ENCODE peak calls at places on chromosomes 3 and 15, in seven cellular contexts. P is EL; I is NCI-H2171 treated with DMSO at 0.1 percent for 48 hours; X is stimulated activated CD8-positive, alpha-beta memory T cell treated with anti-CD3 and anti-CD28 coated beads, Interleukin-15, amount 100 ng/mL, for 24 hours; B is stimulated activated CD4-positive, alpha-beta T cell treated with anti-CD3 and anti-CD28 coated beads, Interleukin-15, amount 100 ng/mL, for 48 hours; O is amygdala; M is RWPE1. N is an unnamed sample.

GRCh38 chr3:37819591-37819990 is 42.1 kb upstream of the CTDSPL start:
- DNase-seq in P (no peak), M (no peak), O (no peak), B (no peak), I (no peak), X (no peak), N (no peak)

GRCh38 chr3:133038731-133039398 is 674 bp downstream of the TMEM108 start:
- DNase-seq in O (no peak), M (peak; percentile 5), X (no peak), P (peak; percentile 4), I (no peak), B (no peak), N (no peak)

GRCh38 chr15:50265620-50266019 is at the start of gene HDC:
- DNase-seq in I (no peak), B (no peak), X (no peak), O (no peak), P (no peak), M (no peak), N (no peak)

GRCh38 chr3:89212614-89213013 is 105.2 kb downstream of the EPHA3 start:
- DNase-seq in X (no peak), M (no peak), P (no peak), O (no peak), I (no peak), B (no peak), N (no peak)

GRCh38 chr15:63870403-63871209 is 36.9 kb upstream of the HERC1 start:
- DNase-seq in P (peak; percentile 74), M (peak; percentile 70), O (no peak), B (no peak), X (no peak), I (no peak), N (no peak)

GRCh38 chr3:80384811-80385210 is 617.0 kb upstream of the ROBO1 start:
- DNase-seq in X (no peak), M (no peak), B (no peak), O (no peak), I (no peak), P (no peak), N (no peak)

GRCh38 chr15:67188551-67189218 is 65.8 kb downstream of the AAGAB start:
- DNase-seq in O (no peak), I (no peak), M (no peak), P (peak; percentile 70), B (no peak), X (no peak), N (no peak)

GRCh38 chr3:46659285-46659684 is 34.2 kb downstream of the ALS2CL start:
- DNase-seq in X (no peak), O (no peak), B (no peak), P (peak; percentile 53), I (no peak), M (no peak), N (no peak)

GRCh38 chr3:133930341-133930933 is 34.8 kb upstream of the RAB6B start:
- DNase-seq in O (no peak), B (no peak), M (peak; percentile 38), I (peak; percentile 76), P (peak; percentile 63), X (no peak), N (no peak)

GRCh38 chr15:81795899-81796298 is 249.9 kb downstream of the MEX3B start:
- DNase-seq in O (no peak), X (no peak), B (no peak), P (no peak), M (no peak), I (no peak), N (no peak)

GRCh38 chr15:33211409-33211808 is 16.9 kb upstream of the FMN1 start:
- DNase-seq in P (peak; percentile 26), I (peak; percentile 91), X (no peak), B (no peak), O (no peak), M (no peak), N (peak; percentile 28)

GRCh38 chr3:141050913-141051632 is at the start of gene SPSB4:
- DNase-seq in X (no peak), I (peak; percentile 84), M (peak; percentile 68), P (peak; percentile 60), O (no peak), B (no peak), N (no peak)

GRCh38 chr3:141052570-141053069 is 1.5 kb downstream of the SPSB4 start:
- DNase-seq in I (peak; percentile 47), X (no peak), B (no peak), M (no peak), P (no peak), O (no peak), N (no peak)

GRCh38 chr3:17481116-17481515 is 261.3 kb downstream of the TBC1D5 start:
- DNase-seq in X (no peak), I (no peak), P (no peak), B (no peak), M (no peak), O (no peak), N (no peak)

GRCh38 chr3:99651561-99651960 is 13.2 kb downstream of the COL8A1 start:
- DNase-seq in O (no peak), P (peak; percentile 93), X (no peak), I (no peak), B (no peak), M (peak; percentile 26), N (no peak)

GRCh38 chr3:179309225-179310109 is 13.4 kb upstream of the ZNF639 start:
- DNase-seq in X (no peak), I (no peak), O (no peak), M (no peak), B (no peak), P (no peak), N (no peak)

GRCh38 chr15:42056934-42057743 is 36.3 kb upstream of the PLA2G4E start:
- DNase-seq in B (peak; percentile 49), O (peak; percentile 32), P (peak; percentile 81), X (no peak), M (peak; percentile 98), I (peak; percentile 63), N (peak; percentile 82)

GRCh38 chr3:38003371-38003816 is 12.8 kb downstream of the VILL start:
- DNase-seq in O (peak; percentile 50), P (peak; percentile 32), X (no peak), I (no peak), B (peak; percentile 57), M (no peak), N (no peak)

N was measured in breast epithelium.